ENCODE peak calls at places on chromosomes 2 and 18, in four cellular contexts. Q is SK-N-SH, X is HCT116, H is K562. B is an unnamed sample.

GRCh38 chr2:190432567-190433231 is 24.5 kb downstream of the MFSD6 start:
- DNase-seq in Q (no peak), X (no peak), H (no peak), B (no peak)

GRCh38 chr2:42336361-42336965 is 24.6 kb downstream of the COX7A2L start:
- DNase-seq in Q (no peak), X (no peak), H (no peak), B (no peak)

GRCh38 chr2:98297817-98298684 is 48.2 kb upstream of the CNGA3 start:
- DNase-seq in Q (no peak), X (no peak), H (no peak), B (peak)

GRCh38 chr2:207813221-207813916 is 43.7 kb upstream of the FZD5 start:
- DNase-seq in Q (no peak), X (no peak), H (peak), B (no peak)

GRCh38 chr2:129255610-129256313 is 723.7 kb upstream of the RAB6C start:
- DNase-seq in Q (no peak), X (no peak), H (no peak), B (no peak)

GRCh38 chr2:126886201-126886905 is 12.3 kb upstream of the TEX51 start:
- DNase-seq in Q (no peak), X (peak), H (peak), B (peak)

GRCh38 chr18:56043691-56044090 is 455.7 kb upstream of the TCF4 start:
- DNase-seq in Q (no peak), X (no peak), H (no peak), B (no peak)

GRCh38 chr2:206989306-206989705 is 50.0 kb downstream of the CPO start:
- DNase-seq in Q (peak), X (peak), H (peak), B (peak)

GRCh38 chr2:47274054-47274779 is 119.1 kb upstream of the STPG4 start:
- DNase-seq in Q (no peak), X (no peak), H (no peak), B (no peak)

GRCh38 chr2:166831930-166832329 is 56.4 kb upstream of the XIRP2 start:
- DNase-seq in Q (no peak), X (no peak), H (no peak), B (no peak)

GRCh38 chr18:28050561-28050960 is 126.4 kb downstream of the CDH2 start:
- DNase-seq in Q (no peak), X (no peak), H (no peak), B (no peak)

GRCh38 chr2:170455617-170456426 is 259.3 kb upstream of the SP5 start:
- DNase-seq in Q (no peak), X (no peak), H (no peak), B (peak)

GRCh38 chr2:55087930-55088329 is 37.7 kb upstream of the RTN4 start:
- DNase-seq in Q (no peak), X (no peak), H (no peak), B (no peak)

GRCh38 chr2:43210467-43211303 is 15.7 kb downstream of the ZFP36L2 start:
- DNase-seq in Q (no peak), X (no peak), H (peak), B (peak)

GRCh38 chr2:179129574-179130238 is 79.8 kb upstream of the CCDC141 start:
- DNase-seq in Q (peak), X (no peak), H (no peak), B (no peak)

GRCh38 chr2:15177103-15177502 is 384.0 kb downstream of the NBAS start:
- DNase-seq in Q (no peak), X (peak), H (no peak), B (no peak)

GRCh38 chr2:68750592-68751396 is 16.2 kb downstream of the ARHGAP25 start:
- DNase-seq in Q (no peak), X (no peak), H (no peak), B (no peak)

GRCh38 chr2:137969418-137969765 is 5.1 kb downstream of the HNMT start:
- DNase-seq in Q (no peak), X (no peak), H (no peak), B (no peak)

GRCh38 chr18:59909289-59910036 is 9.7 kb downstream of the PMAIP1 start:
- DNase-seq in Q (no peak), X (no peak), H (no peak), B (no peak)
- TF ChIP-seq ELF1 in Q (no peak), X (no peak), H (no peak), B (no peak)

DNA sequence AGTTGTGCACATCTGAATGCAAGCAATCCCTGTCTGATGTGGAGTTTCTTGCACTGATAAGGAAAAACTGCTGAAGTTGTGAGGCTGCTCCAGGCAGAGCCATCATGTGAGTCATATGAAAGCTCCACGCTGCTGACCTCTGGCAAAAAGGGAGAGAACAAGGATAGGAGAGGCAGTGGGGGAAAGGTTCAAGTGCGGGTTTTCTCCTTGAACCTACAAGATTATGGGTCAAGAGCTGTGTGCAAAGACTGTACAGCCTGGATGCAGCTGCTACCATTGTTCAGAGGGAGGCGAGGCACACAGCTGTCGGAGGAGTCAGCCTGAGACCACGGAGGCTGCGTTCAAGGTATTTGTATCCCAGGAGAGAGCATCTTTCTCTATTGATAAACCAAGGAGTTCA is at the start of gene CDK15:
- DNase-seq in Q (no peak), X (no peak), H (no peak), B (no peak)
- TF ChIP-seq SIN3A in Q (no peak), X (no peak), H (no peak), B (no peak)

GRCh38 chr2:153543639-153544071 is 65.1 kb upstream of the RPRM start:
- DNase-seq in Q (no peak), X (no peak), H (no peak), B (no peak)
- TF ChIP-seq ELF1 in Q (no peak), X (no peak), H (no peak), B (no peak)

GRCh38 chr2:237858294-237859081 is 935 bp upstream of the RAMP1 start:
- DNase-seq in Q (peak), X (no peak), H (peak), B (peak)

GRCh38 chr2:237861875-237862527 is 2.6 kb downstream of the RAMP1 start:
- DNase-seq in Q (no peak), X (no peak), H (no peak), B (no peak)

GRCh38 chr2:237859082-237859433 is 365 bp upstream of the RAMP1 start:
- DNase-seq in Q (no peak), X (no peak), H (no peak), B (no peak)

GRCh38 chr2:237859533-237860272 is at the start of gene RAMP1:
- DNase-seq in Q (peak), X (no peak), H (no peak), B (no peak)

DNA sequence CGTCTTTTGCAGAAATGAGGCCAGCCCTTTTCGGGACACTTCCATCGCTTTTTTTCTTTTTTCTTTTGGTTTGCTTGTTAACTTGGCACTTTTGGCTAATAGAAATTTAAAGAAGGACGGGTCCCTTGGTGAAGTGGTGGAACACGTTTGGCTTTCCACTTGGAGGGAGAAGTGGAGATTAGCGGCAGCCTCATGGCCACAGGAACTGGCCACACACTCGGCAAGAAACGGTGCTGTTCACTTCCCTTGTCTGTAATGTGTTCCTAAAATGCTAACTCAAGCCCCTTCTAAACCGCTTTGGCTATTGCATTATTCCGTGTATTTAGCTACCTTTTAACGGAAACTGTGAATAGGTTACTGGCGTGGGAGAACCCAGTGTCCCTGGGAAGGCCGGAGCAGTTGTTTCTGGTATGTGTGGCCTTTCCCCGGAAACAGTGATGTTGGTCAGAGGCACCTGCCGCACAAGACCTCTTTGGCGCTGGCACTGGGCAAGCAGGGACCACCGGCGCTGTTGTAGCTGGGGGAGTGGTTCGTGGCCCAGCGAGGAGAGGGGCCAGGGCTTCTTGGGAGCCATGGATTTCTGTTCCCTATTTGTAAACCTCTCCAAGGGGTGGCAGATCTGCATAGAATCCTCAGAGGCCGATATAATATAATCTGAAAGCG is 981 bp downstream of the RAMP1 start:
- DNase-seq in Q (peak), X (no peak), H (no peak), B (no peak)
- TF ChIP-seq SIN3A in Q (no peak), X (no peak), H (no peak), B (no peak)

DNA sequence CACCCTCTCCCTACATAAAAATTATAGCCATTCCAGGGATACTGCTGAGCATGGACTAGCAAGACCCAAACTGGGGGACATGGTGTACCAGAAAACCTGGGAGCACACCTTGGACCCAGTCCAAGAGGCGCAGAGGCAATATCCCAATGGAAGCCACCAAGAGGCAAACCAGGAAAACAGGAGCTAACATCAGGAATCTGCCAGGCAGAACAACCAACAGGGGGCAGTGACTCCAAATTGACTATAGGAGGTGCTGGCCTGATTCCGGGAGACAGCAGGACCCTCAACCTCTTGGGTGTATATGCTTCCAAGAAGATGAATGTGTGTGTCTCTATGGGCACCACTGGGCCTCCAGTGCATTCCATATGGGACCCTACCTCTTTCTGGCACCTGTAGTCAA is 172.7 kb upstream of the ARL4C start:
- DNase-seq in Q (no peak), X (no peak), H (no peak), B (no peak)
- TF ChIP-seq ELF1 in Q (no peak), X (no peak), H (no peak), B (no peak)

GRCh38 chr18:80241919-80242777 is 5.2 kb downstream of the PARD6G start:
- DNase-seq in Q (no peak), X (no peak), H (no peak), B (no peak)
- TF ChIP-seq SIN3A in Q (no peak), X (no peak), H (no peak), B (no peak)

DNA sequence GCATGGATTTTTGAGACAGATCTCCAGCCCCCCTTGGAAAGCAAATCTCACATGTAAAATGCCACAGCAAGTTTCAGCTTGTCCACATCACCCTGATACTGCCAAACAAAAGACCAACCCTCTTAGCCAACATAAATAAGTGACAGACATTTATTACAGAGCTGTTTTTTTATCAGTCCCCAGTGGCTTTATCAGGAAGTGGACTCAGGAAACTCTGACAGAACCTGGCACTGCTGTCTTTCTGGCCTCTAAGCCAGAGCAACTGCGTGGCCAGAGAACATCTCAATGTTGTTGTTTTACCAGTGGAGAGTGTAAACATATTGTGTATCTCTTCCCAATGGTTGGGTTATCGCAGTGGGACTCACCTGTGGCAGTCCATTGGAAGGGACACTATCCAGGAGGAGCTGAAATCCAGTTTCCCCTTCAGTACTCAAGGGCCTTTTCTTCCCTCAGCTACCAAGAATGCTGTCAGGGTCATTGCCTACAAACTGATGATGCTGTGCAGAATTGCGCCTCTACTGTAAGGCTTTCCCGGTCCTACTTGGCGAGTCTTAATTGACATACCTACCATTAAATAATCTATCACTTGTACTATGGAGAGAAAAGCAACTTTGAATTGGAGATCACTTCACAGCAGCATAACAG is 22.0 kb downstream of the SLC14A1 start:
- DNase-seq in Q (no peak), X (no peak), H (no peak), B (no peak)
- TF ChIP-seq ELF1 in Q (no peak), X (no peak), H (no peak), B (no peak)

GRCh38 chr18:78159397-78159796 is 820.2 kb upstream of the SALL3 start:
- DNase-seq in Q (no peak), X (no peak), H (no peak), B (no peak)

GRCh38 chr18:78154444-78154843 is 825.2 kb upstream of the SALL3 start:
- DNase-seq in Q (no peak), X (no peak), H (no peak), B (no peak)

GRCh38 chr18:78160961-78161656 is 818.5 kb upstream of the SALL3 start:
- DNase-seq in Q (no peak), X (no peak), H (no peak), B (no peak)

GRCh38 chr18:78156466-78156865 is 823.2 kb upstream of the SALL3 start:
- DNase-seq in Q (no peak), X (no peak), H (no peak), B (no peak)

DNA sequence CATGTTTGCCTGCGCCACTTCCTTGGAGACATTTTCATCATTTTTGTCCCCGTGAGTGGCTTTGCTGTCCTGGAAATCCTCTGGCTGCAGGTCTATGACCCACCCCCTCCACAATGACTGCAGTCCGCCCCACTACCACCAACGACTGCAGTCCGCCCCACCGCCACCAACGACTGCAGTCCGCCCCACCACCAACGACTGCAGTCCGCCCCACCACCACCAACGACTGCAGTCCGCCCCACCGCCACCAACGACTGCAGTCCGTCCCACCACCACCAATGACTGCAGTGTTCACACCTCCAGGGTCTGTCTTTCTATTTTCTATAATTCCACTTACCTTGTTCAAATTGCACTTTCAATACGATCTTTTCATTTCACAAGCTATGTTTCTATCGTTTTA is 820.7 kb upstream of the SALL3 start:
- DNase-seq in Q (no peak), X (no peak), H (no peak), B (no peak)
- TF ChIP-seq SIN3A in Q (no peak), X (no peak), H (no peak), B (no peak)